ENCODE peak calls at places on chromosomes 16 and 17, in six cellular contexts. Y, K, E, Q, N and O are unnamed samples.

GRCh38 chr17:71432378-71433315 is 688.2 kb upstream of the SOX9 start:
- DNase-seq in Y (no peak), K (no peak), E (no peak), Q (no peak), N (no peak), O (peak)

GRCh38 chr17:14756469-14756868 is 455.6 kb downstream of the HS3ST3B1 start:
- DNase-seq in Y (no peak), K (no peak), E (no peak), Q (no peak), N (no peak), O (peak)

GRCh38 chr16:55257971-55258613 is 65.9 kb upstream of the IRX6 start:
- DNase-seq in Y (peak), K (peak), E (no peak), Q (no peak), N (peak), O (peak)

GRCh38 chr16:54193656-54194007 is 93.0 kb downstream of the IRX3 start:
- DNase-seq in Y (peak), K (peak), E (peak), Q (no peak), N (peak), O (peak)

GRCh38 chr17:9206989-9207317 is 185.6 kb downstream of the NTN1 start:
- DNase-seq in Y (no peak), K (no peak), E (no peak), Q (no peak), N (peak), O (no peak)

GRCh38 chr17:75679706-75680201 is 12.6 kb downstream of the SAP30BP start:
- DNase-seq in Y (no peak), K (no peak), E (no peak), Q (no peak), N (peak), O (peak)

GRCh38 chr16:89167425-89167941 is 4.1 kb upstream of the CDH15 start:
- DNase-seq in Y (peak), K (peak), E (no peak), Q (peak), N (peak), O (peak)

GRCh38 chr16:55527885-55528284 is 19.0 kb downstream of the LPCAT2 start:
- DNase-seq in Y (no peak), K (no peak), E (no peak), Q (no peak), N (no peak), O (no peak)

GRCh38 chr16:58002411-58002790 is 1.2 kb downstream of the USB1 start:
- DNase-seq in Y (no peak), K (no peak), E (no peak), Q (no peak), N (no peak), O (no peak)

GRCh38 chr16:79970551-79971236 is 370.2 kb upstream of the MAF start:
- DNase-seq in Y (no peak), K (no peak), E (no peak), Q (no peak), N (no peak), O (peak)

GRCh38 chr16:4800290-4801041 is 2.0 kb downstream of the ROGDI start:
- DNase-seq in Y (no peak), K (no peak), E (no peak), Q (peak), N (peak), O (no peak)

GRCh38 chr17:45451131-45451530 is 18.5 kb upstream of the ARHGAP27 start:
- DNase-seq in Y (no peak), K (no peak), E (no peak), Q (peak), N (no peak), O (no peak)

GRCh38 chr16:78936060-78936459 is 664.5 kb downstream of the MAF start:
- DNase-seq in Y (no peak), K (no peak), E (no peak), Q (no peak), N (no peak), O (no peak)

GRCh38 chr16:76175718-76176117 is 101.5 kb upstream of the CNTNAP4 start:
- DNase-seq in Y (no peak), K (no peak), E (no peak), Q (no peak), N (no peak), O (no peak)

GRCh38 chr17:606501-607243 is 108.0 kb downstream of the VPS53 start:
- DNase-seq in Y (no peak), K (no peak), E (no peak), Q (no peak), N (no peak), O (peak)

GRCh38 chr17:65553009-65553645 is 8.3 kb downstream of the AXIN2 start:
- DNase-seq in Y (no peak), K (no peak), E (peak), Q (no peak), N (peak), O (peak)

GRCh38 chr16:48117217-48118105 is 38.3 kb downstream of the ABCC12 start:
- DNase-seq in Y (peak), K (peak), E (no peak), Q (no peak), N (peak), O (peak)

GRCh38 chr16:25135239-25135878 is 23.8 kb downstream of the LCMT1 start:
- DNase-seq in Y (no peak), K (no peak), E (peak), Q (no peak), N (no peak), O (peak)

GRCh38 chr16:53429221-53429943 is 4.9 kb upstream of the RBL2 start:
- DNase-seq in Y (no peak), K (no peak), E (no peak), Q (peak), N (no peak), O (peak)

GRCh38 chr16:48462146-48462740 is 77.0 kb upstream of the SIAH1 start:
- DNase-seq in Y (no peak), K (no peak), E (no peak), Q (no peak), N (no peak), O (no peak)

GRCh38 chr17:79205688-79206205 is 131.1 kb downstream of the ENGASE start:
- DNase-seq in Y (no peak), K (no peak), E (peak), Q (no peak), N (no peak), O (no peak)

GRCh38 chr17:5758651-5759050 is 174.3 kb upstream of the NLRP1 start:
- DNase-seq in Y (no peak), K (no peak), E (peak), Q (no peak), N (no peak), O (peak)